ENCODE peak calls at places on chromosomes 2 and 18, in nine cellular contexts. K is osteocyte; Y is EL; B is NCI-H345; V is iPS DF 19.7; T is GM18507; H is GM13976; J is activated T-helper 1 cell treated with Interleukin-2 at 50 U/mL for 16 hours; N is stimulated activated CD8-positive, alpha-beta memory T cell treated with anti-CD3 and anti-CD28 coated beads, Interleukin-4, amount 100 ng/mL, for 1 hour. F is an unnamed sample.

GRCh38 chr18:55546873-55547704 is 40.9 kb downstream of the TCF4 start:
- DNase-seq in K (no peak), Y (peak), B (no peak), V (no peak), T (no peak), H (no peak), J (no peak), N (no peak), F (no peak)

GRCh38 chr2:7709907-7710306 is 792.7 kb downstream of the RNF144A start:
- DNase-seq in K (no peak), Y (peak), B (no peak), V (no peak), T (no peak), H (no peak), J (no peak), N (no peak), F (no peak)

GRCh38 chr18:10197097-10197496 is 257.3 kb upstream of the APCDD1 start:
- DNase-seq in K (no peak), Y (no peak), B (no peak), V (no peak), T (no peak), H (no peak), J (no peak), N (no peak), F (no peak)

GRCh38 chr2:157236404-157236803 is 21.1 kb upstream of the GALNT5 start:
- DNase-seq in K (no peak), Y (no peak), B (no peak), V (no peak), T (no peak), H (no peak), J (no peak), N (no peak), F (no peak)

GRCh38 chr2:47984041-47984440 is 77.7 kb upstream of the FBXO11 start:
- DNase-seq in K (no peak), Y (no peak), B (no peak), V (no peak), T (no peak), H (no peak), J (no peak), N (no peak), F (no peak)

GRCh38 chr2:74238879-74239278 is 40.5 kb downstream of the MTHFD2 start:
- DNase-seq in K (no peak), Y (peak), B (no peak), V (no peak), T (no peak), H (no peak), J (no peak), N (no peak), F (no peak)

GRCh38 chr2:8116661-8117060 is 565.2 kb upstream of the ID2 start:
- DNase-seq in K (no peak), Y (no peak), B (no peak), V (no peak), T (peak), H (peak), J (no peak), N (no peak), F (no peak)

GRCh38 chr2:134282638-134283400 is 28.9 kb downstream of the MGAT5 start:
- DNase-seq in K (no peak), Y (no peak), B (no peak), V (no peak), T (no peak), H (peak), J (no peak), N (no peak), F (no peak)

GRCh38 chr2:3379339-3379646 is 201 bp upstream of the TRAPPC12 start:
- DNase-seq in K (no peak), Y (no peak), B (no peak), V (no peak), T (no peak), H (no peak), J (no peak), N (no peak), F (no peak)

GRCh38 chr18:69883781-69884180 is 63.9 kb downstream of the CD226 start:
- DNase-seq in K (no peak), Y (no peak), B (no peak), V (no peak), T (no peak), H (no peak), J (no peak), N (no peak), F (no peak)

GRCh38 chr2:113676651-113677050 is 49.6 kb downstream of the RABL2A start:
- DNase-seq in K (no peak), Y (no peak), B (no peak), V (no peak), T (no peak), H (no peak), J (no peak), N (no peak), F (no peak)

GRCh38 chr2:46812381-46813024 is 103.1 kb downstream of the MCFD2 start:
- DNase-seq in K (peak), Y (peak), B (no peak), V (no peak), T (no peak), H (no peak), J (no peak), N (no peak), F (no peak)

GRCh38 chr18:77025123-77025522 is 107.5 kb downstream of the MBP start:
- DNase-seq in K (no peak), Y (no peak), B (no peak), V (no peak), T (no peak), H (no peak), J (no peak), N (no peak), F (no peak)

GRCh38 chr2:145740302-145740701 is 1220.4 kb upstream of the ZEB2 start:
- DNase-seq in K (no peak), Y (peak), B (no peak), V (no peak), T (no peak), H (no peak), J (no peak), N (no peak), F (no peak)

GRCh38 chr2:20465716-20466391 is 19.0 kb downstream of the RHOB start:
- DNase-seq in K (no peak), Y (no peak), B (peak), V (no peak), T (no peak), H (no peak), J (no peak), N (no peak), F (no peak)

GRCh38 chr2:219266232-219266631 is 12.5 kb upstream of the TUBA4A start:
- DNase-seq in K (no peak), Y (no peak), B (no peak), V (no peak), T (no peak), H (no peak), J (no peak), N (no peak), F (no peak)

GRCh38 chr2:64112016-64112415 is 32.2 kb downstream of the PELI1 start:
- DNase-seq in K (no peak), Y (no peak), B (no peak), V (no peak), T (no peak), H (no peak), J (no peak), N (no peak), F (no peak)

GRCh38 chr2:96655491-96655973 is 13.0 kb downstream of the FER1L5 start:
- DNase-seq in K (no peak), Y (no peak), B (no peak), V (no peak), T (no peak), H (no peak), J (no peak), N (no peak), F (no peak)

GRCh38 chr2:218264773-218265601 is 4.2 kb downstream of the GPBAR1 start:
- DNase-seq in K (no peak), Y (no peak), B (no peak), V (no peak), T (no peak), H (no peak), J (no peak), N (no peak), F (no peak)

GRCh38 chr2:36380624-36381481 is 25.3 kb downstream of the CRIM1 start:
- DNase-seq in K (no peak), Y (peak), B (no peak), V (peak), T (no peak), H (peak), J (no peak), N (no peak), F (no peak)

GRCh38 chr2:69007603-69008002 is 5.4 kb upstream of the ANTXR1 start:
- DNase-seq in K (no peak), Y (no peak), B (no peak), V (no peak), T (no peak), H (no peak), J (no peak), N (no peak), F (no peak)

GRCh38 chr18:13502585-13502984 is 223.8 kb downstream of the FAM210A start:
- DNase-seq in K (no peak), Y (no peak), B (peak), V (no peak), T (no peak), H (no peak), J (no peak), N (no peak), F (no peak)

GRCh38 chr2:54902763-54903162 is 147.5 kb downstream of the RTN4 start:
- DNase-seq in K (no peak), Y (no peak), B (no peak), V (no peak), T (no peak), H (no peak), J (no peak), N (no peak), F (no peak)

GRCh38 chr2:168835961-168836360 is 33.5 kb downstream of the NOSTRIN start:
- DNase-seq in K (no peak), Y (no peak), B (no peak), V (no peak), T (no peak), H (no peak), J (no peak), N (no peak), F (no peak)

GRCh38 chr2:170465241-170465640 is 249.9 kb upstream of the SP5 start:
- DNase-seq in K (no peak), Y (peak), B (no peak), V (no peak), T (no peak), H (no peak), J (no peak), N (no peak), F (no peak)

GRCh38 chr18:77108001-77108692 is 24.4 kb downstream of the MBP start:
- DNase-seq in K (peak), Y (peak), B (no peak), V (no peak), T (no peak), H (no peak), J (no peak), N (no peak), F (no peak)

GRCh38 chr2:24576617-24577016 is 85.6 kb downstream of the NCOA1 start:
- DNase-seq in K (no peak), Y (no peak), B (no peak), V (no peak), T (no peak), H (no peak), J (no peak), N (no peak), F (no peak)

GRCh38 chr18:26909599-26910290 is 44.2 kb upstream of the AQP4 start:
- DNase-seq in K (no peak), Y (no peak), B (no peak), V (peak), T (no peak), H (no peak), J (no peak), N (no peak), F (no peak)

GRCh38 chr2:97706112-97706511 is 7.3 kb upstream of the ZAP70 start:
- DNase-seq in K (peak), Y (no peak), B (no peak), V (no peak), T (no peak), H (no peak), J (no peak), N (no peak), F (no peak)

GRCh38 chr18:24459772-24460171 is 665 bp upstream of the HRH4 start:
- DNase-seq in K (no peak), Y (no peak), B (no peak), V (no peak), T (no peak), H (no peak), J (no peak), N (no peak), F (no peak)

GRCh38 chr2:9779572-9780264 is 63.6 kb upstream of the TAF1B start:
- DNase-seq in K (no peak), Y (no peak), B (no peak), V (no peak), T (no peak), H (no peak), J (peak), N (no peak), F (no peak)

GRCh38 chr2:138997849-138998517 is 217.8 kb upstream of the NXPH2 start:
- DNase-seq in K (no peak), Y (no peak), B (no peak), V (no peak), T (no peak), H (no peak), J (no peak), N (no peak), F (no peak)

GRCh38 chr18:34933880-34934689 is 107.1 kb upstream of the MAPRE2 start:
- DNase-seq in K (no peak), Y (no peak), B (no peak), V (no peak), T (no peak), H (no peak), J (no peak), N (no peak), F (no peak)

GRCh38 chr18:53629356-53629755 is 595.1 kb downstream of the MBD2 start:
- DNase-seq in K (no peak), Y (no peak), B (no peak), V (no peak), T (no peak), H (no peak), J (no peak), N (no peak), F (no peak)

GRCh38 chr18:78965260-78965659 is 14.4 kb upstream of the SALL3 start:
- DNase-seq in K (peak), Y (no peak), B (no peak), V (no peak), T (no peak), H (no peak), J (no peak), N (no peak), F (no peak)

GRCh38 chr2:27624943-27625342 is 3.9 kb downstream of the CCDC121 start:
- DNase-seq in K (no peak), Y (no peak), B (no peak), V (no peak), T (no peak), H (no peak), J (no peak), N (no peak), F (no peak)

GRCh38 chr18:58609536-58609993 is 19.3 kb downstream of the ALPK2 start:
- DNase-seq in K (no peak), Y (no peak), B (no peak), V (no peak), T (no peak), H (peak), J (no peak), N (no peak), F (no peak)

GRCh38 chr2:121362776-121363175 is 77.8 kb upstream of the TFCP2L1 start:
- DNase-seq in K (peak), Y (no peak), B (no peak), V (no peak), T (no peak), H (no peak), J (no peak), N (no peak), F (no peak)

F was measured in NT2/D1.